ENCODE peak calls at places on chromosomes 12 and 14, in five cellular contexts. One of them, this sample, is unnamed.

GRCh38 chr12:87233636-87234035 is 795.6 kb downstream of the C12orf50 start:
- DNase-seq in A549: no peak
- DNase-seq in tibial artery: no peak
- DNase-seq in osteocyte: no peak
- DNase-seq in brain microvascular endothelial cell: peak; percentile 1
- DNase-seq in this sample: no peak

GRCh38 chr14:68164723-68165122 is 345.1 kb downstream of the RAD51B start:
- DNase-seq in A549: peak; percentile 18
- DNase-seq in tibial artery: no peak
- DNase-seq in osteocyte: no peak
- DNase-seq in brain microvascular endothelial cell: no peak
- DNase-seq in this sample: no peak

GRCh38 chr12:8027856-8028255 is 4.7 kb upstream of the FOXJ2 start:
- DNase-seq in A549: no peak
- DNase-seq in tibial artery: no peak
- DNase-seq in osteocyte: no peak
- DNase-seq in brain microvascular endothelial cell: no peak
- DNase-seq in this sample: no peak

GRCh38 chr12:82835217-82835616 is 148.5 kb downstream of the TMTC2 start:
- DNase-seq in A549: no peak
- DNase-seq in tibial artery: no peak
- DNase-seq in osteocyte: no peak
- DNase-seq in brain microvascular endothelial cell: peak; percentile 9
- DNase-seq in this sample: no peak

GRCh38 chr12:38585090-38585489 is 268.5 kb downstream of the ALG10B start:
- DNase-seq in A549: no peak
- DNase-seq in tibial artery: no peak
- DNase-seq in osteocyte: no peak
- DNase-seq in brain microvascular endothelial cell: no peak
- DNase-seq in this sample: no peak

GRCh38 chr12:27083861-27084271 is 1.5 kb upstream of the C12orf71 start:
- DNase-seq in A549: no peak
- DNase-seq in tibial artery: no peak
- DNase-seq in osteocyte: no peak
- DNase-seq in brain microvascular endothelial cell: peak; percentile 71
- DNase-seq in this sample: no peak

GRCh38 chr12:127083028-127083949 is 1183.7 kb upstream of the TMEM132C start:
- DNase-seq in A549: peak; percentile 79
- DNase-seq in tibial artery: no peak
- DNase-seq in osteocyte: no peak
- DNase-seq in brain microvascular endothelial cell: peak; percentile 68
- DNase-seq in this sample: no peak

GRCh38 chr12:44377443-44378160 is 498.5 kb downstream of the NELL2 start:
- DNase-seq in A549: no peak
- DNase-seq in tibial artery: no peak
- DNase-seq in osteocyte: no peak
- DNase-seq in brain microvascular endothelial cell: no peak
- DNase-seq in this sample: no peak

GRCh38 chr12:1842905-1843640 is 22.7 kb downstream of the LRTM2 start:
- DNase-seq in A549: no peak
- DNase-seq in tibial artery: peak; percentile 38
- DNase-seq in osteocyte: peak; percentile 76
- DNase-seq in brain microvascular endothelial cell: no peak
- DNase-seq in this sample: no peak

GRCh38 chr12:45543887-45544286 is 185.6 kb upstream of the ARID2 start:
- DNase-seq in A549: peak; percentile 62
- DNase-seq in tibial artery: no peak
- DNase-seq in osteocyte: no peak
- DNase-seq in brain microvascular endothelial cell: peak; percentile 73
- DNase-seq in this sample: peak; percentile 20

GRCh38 chr12:51591020-51591901 is at the start of gene SCN8A:
- DNase-seq in A549: peak; percentile 46
- DNase-seq in tibial artery: no peak
- DNase-seq in osteocyte: no peak
- DNase-seq in brain microvascular endothelial cell: no peak
- DNase-seq in this sample: peak; percentile 58

GRCh38 chr12:130944878-130945277 is 8.8 kb upstream of the ADGRD1 start:
- DNase-seq in A549: no peak
- DNase-seq in tibial artery: no peak
- DNase-seq in osteocyte: no peak
- DNase-seq in brain microvascular endothelial cell: no peak
- DNase-seq in this sample: no peak

GRCh38 chr12:89765959-89766824 is 57.6 kb upstream of the ATP2B1 start:
- DNase-seq in A549: no peak
- DNase-seq in tibial artery: no peak
- DNase-seq in osteocyte: no peak
- DNase-seq in brain microvascular endothelial cell: no peak
- DNase-seq in this sample: no peak

GRCh38 chr12:57127710-57128518 is at the start of gene LRP1:
- DNase-seq in A549: peak; percentile 89
- DNase-seq in tibial artery: peak; percentile 95
- DNase-seq in osteocyte: peak; percentile 94
- DNase-seq in brain microvascular endothelial cell: peak; percentile 59
- DNase-seq in this sample: peak; percentile 67

GRCh38 chr14:84237881-84238280 is 1292.1 kb upstream of the FLRT2 start:
- DNase-seq in A549: no peak
- DNase-seq in tibial artery: no peak
- DNase-seq in osteocyte: no peak
- DNase-seq in brain microvascular endothelial cell: no peak
- DNase-seq in this sample: no peak

GRCh38 chr12:128078311-128078851 is 188.6 kb upstream of the TMEM132C start:
- DNase-seq in A549: no peak
- DNase-seq in tibial artery: no peak
- DNase-seq in osteocyte: peak; percentile 32
- DNase-seq in brain microvascular endothelial cell: peak; percentile 36
- DNase-seq in this sample: no peak

GRCh38 chr12:86530996-86531655 is 274.9 kb upstream of the MGAT4C start:
- DNase-seq in A549: no peak
- DNase-seq in tibial artery: no peak
- DNase-seq in osteocyte: no peak
- DNase-seq in brain microvascular endothelial cell: peak; percentile 5
- DNase-seq in this sample: no peak

GRCh38 chr14:39442293-39442692 is 10.1 kb upstream of the FBXO33 start:
- DNase-seq in A549: no peak
- DNase-seq in tibial artery: no peak
- DNase-seq in osteocyte: no peak
- DNase-seq in brain microvascular endothelial cell: no peak
- DNase-seq in this sample: no peak

GRCh38 chr14:50363734-50364113 is 33.0 kb downstream of the CDKL1 start:
- DNase-seq in A549: no peak
- DNase-seq in tibial artery: no peak
- DNase-seq in osteocyte: no peak
- DNase-seq in brain microvascular endothelial cell: no peak
- DNase-seq in this sample: no peak

GRCh38 chr12:131056626-131057025 is 102.9 kb downstream of the ADGRD1 start:
- DNase-seq in A549: no peak
- DNase-seq in tibial artery: no peak
- DNase-seq in osteocyte: no peak
- DNase-seq in brain microvascular endothelial cell: no peak
- DNase-seq in this sample: no peak

GRCh38 chr12:108933950-108934349 is 54.1 kb downstream of the DAO start:
- DNase-seq in A549: no peak
- DNase-seq in tibial artery: no peak
- DNase-seq in osteocyte: no peak
- DNase-seq in brain microvascular endothelial cell: no peak
- DNase-seq in this sample: no peak

GRCh38 chr14:78302841-78303240 is 132.7 kb downstream of the NRXN3 start:
- DNase-seq in A549: no peak
- DNase-seq in tibial artery: no peak
- DNase-seq in osteocyte: no peak
- DNase-seq in brain microvascular endothelial cell: no peak
- DNase-seq in this sample: no peak

GRCh38 chr12:76883826-76884225 is 5.0 kb upstream of the CSRP2 start:
- DNase-seq in A549: no peak
- DNase-seq in tibial artery: no peak
- DNase-seq in osteocyte: no peak
- DNase-seq in brain microvascular endothelial cell: peak; percentile 65
- DNase-seq in this sample: no peak

GRCh38 chr12:65495233-65495632 is 216.8 kb downstream of the MSRB3 start:
- DNase-seq in A549: peak; percentile 6
- DNase-seq in tibial artery: no peak
- DNase-seq in osteocyte: no peak
- DNase-seq in brain microvascular endothelial cell: peak; percentile 72
- DNase-seq in this sample: no peak

GRCh38 chr14:94569381-94570001 is 8.2 kb downstream of the SERPINA4 start:
- DNase-seq in A549: no peak
- DNase-seq in tibial artery: peak; percentile 64
- DNase-seq in osteocyte: no peak
- DNase-seq in brain microvascular endothelial cell: no peak
- DNase-seq in this sample: no peak

GRCh38 chr14:56659361-56659760 is 79.8 kb downstream of the TMEM260 start:
- DNase-seq in A549: no peak
- DNase-seq in tibial artery: no peak
- DNase-seq in osteocyte: no peak
- DNase-seq in brain microvascular endothelial cell: no peak
- DNase-seq in this sample: no peak

GRCh38 chr12:16946691-16947090 is 340.7 kb upstream of the LMO3 start:
- DNase-seq in A549: no peak
- DNase-seq in tibial artery: no peak
- DNase-seq in osteocyte: no peak
- DNase-seq in brain microvascular endothelial cell: no peak
- DNase-seq in this sample: no peak

DNA sequence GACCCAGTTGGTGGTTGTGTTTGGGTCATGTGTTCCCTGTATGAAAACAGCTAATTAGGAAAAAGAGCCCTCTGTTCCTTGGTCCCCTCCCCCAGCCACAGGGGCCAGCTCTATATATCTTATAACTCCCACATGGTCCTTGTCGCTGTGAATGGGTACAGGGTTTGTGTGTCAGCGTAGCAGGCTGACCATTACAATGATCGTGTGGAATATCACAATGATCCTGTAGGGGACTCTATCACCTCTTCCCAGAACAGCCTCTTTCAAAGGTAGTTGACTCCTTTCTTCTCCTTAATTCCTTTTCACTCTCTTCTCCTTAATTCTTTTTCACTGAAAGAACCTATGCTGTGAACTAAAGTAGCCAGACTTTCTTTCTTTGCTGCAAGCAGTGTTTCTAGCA is 51.6 kb upstream of the RIC8B start:
- DNase-seq in A549: no peak
- DNase-seq in tibial artery: no peak
- DNase-seq in osteocyte: peak; percentile 46
- DNase-seq in brain microvascular endothelial cell: no peak
- DNase-seq in this sample: no peak
- TF ChIP-seq CTCF in A549: no peak
- TF ChIP-seq CTCF in tibial artery: no peak
- TF ChIP-seq CTCF in osteocyte: no peak
- TF ChIP-seq CTCF in brain microvascular endothelial cell: peak; percentile 16
- TF ChIP-seq CTCF in this sample: no peak

DNA sequence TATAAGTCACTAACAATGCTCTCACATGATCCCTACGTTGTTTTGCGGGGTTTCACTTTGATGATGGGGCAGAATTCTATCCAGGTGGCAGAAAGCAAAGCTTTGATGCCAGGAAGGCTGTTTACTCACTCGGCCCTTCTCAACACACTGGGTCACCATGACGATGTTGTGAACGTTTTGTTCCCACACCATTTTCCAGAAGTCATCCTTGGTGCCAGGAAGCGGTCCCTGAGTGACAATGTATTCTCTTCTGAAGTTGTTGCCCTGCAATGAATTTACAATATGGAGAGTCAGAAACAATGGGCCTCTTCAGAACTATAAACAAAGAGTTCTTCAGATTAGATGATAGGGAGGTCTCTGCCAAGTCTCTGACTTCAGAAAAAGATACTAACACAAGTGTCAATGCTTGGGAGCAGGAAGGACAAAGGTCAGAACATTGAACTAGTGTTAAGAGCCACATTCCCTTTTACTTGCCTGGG is 101.3 kb downstream of the PTPRB start:
- DNase-seq in A549: no peak
- DNase-seq in tibial artery: no peak
- DNase-seq in osteocyte: no peak
- DNase-seq in brain microvascular endothelial cell: no peak
- DNase-seq in this sample: no peak
- TF ChIP-seq CTCF in A549: no peak
- TF ChIP-seq CTCF in tibial artery: no peak
- TF ChIP-seq CTCF in osteocyte: no peak
- TF ChIP-seq CTCF in brain microvascular endothelial cell: no peak
- TF ChIP-seq CTCF in this sample: no peak

DNA sequence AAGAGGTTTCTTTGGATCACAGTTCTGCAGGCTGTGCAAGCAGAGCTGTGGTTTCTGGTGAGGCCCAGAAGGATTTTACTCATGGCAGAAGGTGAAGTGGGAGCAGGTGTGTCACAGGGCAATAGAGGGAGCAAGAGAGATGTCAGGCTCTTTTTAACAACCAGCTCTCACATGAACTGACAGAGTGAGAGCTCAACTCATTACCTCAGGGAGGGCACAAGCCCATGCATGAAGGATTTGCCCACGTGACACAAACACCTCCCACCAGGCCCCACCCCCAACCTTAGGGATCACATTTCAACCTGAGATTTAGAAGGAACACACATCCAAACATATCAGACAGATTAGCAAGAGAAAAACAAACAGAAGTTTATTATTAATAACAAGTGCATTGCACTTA is 470.4 kb downstream of the GALC start:
- DNase-seq in A549: no peak
- DNase-seq in tibial artery: no peak
- DNase-seq in osteocyte: no peak
- DNase-seq in brain microvascular endothelial cell: no peak
- DNase-seq in this sample: no peak
- TF ChIP-seq CTCF in A549: no peak
- TF ChIP-seq CTCF in tibial artery: no peak
- TF ChIP-seq CTCF in osteocyte: no peak
- TF ChIP-seq CTCF in brain microvascular endothelial cell: no peak
- TF ChIP-seq CTCF in this sample: no peak

GRCh38 chr14:75141967-75142366 is 15.1 kb upstream of the NEK9 start:
- DNase-seq in A549: no peak
- DNase-seq in tibial artery: no peak
- DNase-seq in osteocyte: no peak
- DNase-seq in brain microvascular endothelial cell: peak; percentile 38
- DNase-seq in this sample: no peak
- TF ChIP-seq CTCF in A549: peak; percentile 42
- TF ChIP-seq CTCF in tibial artery: peak; percentile 24
- TF ChIP-seq CTCF in osteocyte: peak; percentile 52
- TF ChIP-seq CTCF in brain microvascular endothelial cell: peak; percentile 69
- TF ChIP-seq CTCF in this sample: peak; percentile 56

This sample was measured in progenitor cell of endocrine pancreas.